ENCODE peak calls at places on chromosomes 16 and 17, in four cellular contexts. A is GM12865, X is GM19239, F is lower leg skin. G is an unnamed sample.

GRCh38 chr17:57357392-57357784 is 101.1 kb downstream of the MSI2 start:
- DNase-seq in A (peak; percentile 63), X (no peak), F (no peak), G (no peak)

GRCh38 chr16:83955218-83956130 is 2.4 kb downstream of the OSGIN1 start:
- DNase-seq in A (no peak), X (no peak), F (no peak), G (no peak)

GRCh38 chr16:56847173-56847948 is 17.6 kb upstream of the SLC12A3 start:
- DNase-seq in A (peak; percentile 44), X (no peak), F (no peak), G (no peak)

GRCh38 chr16:53549970-53550406 is 47.0 kb upstream of the AKTIP start:
- DNase-seq in A (peak; percentile 72), X (peak; percentile 34), F (peak; percentile 63), G (peak; percentile 72)

GRCh38 chr16:48126801-48127644 is 28.8 kb downstream of the ABCC12 start:
- DNase-seq in A (no peak), X (no peak), F (no peak), G (no peak)

GRCh38 chr16:31459722-31460581 is 651 bp downstream of the ARMC5 start:
- DNase-seq in A (peak; percentile 99), X (peak; percentile 80), F (peak; percentile 100), G (peak; percentile 99)

GRCh38 chr16:85004587-85005205 is 6.6 kb downstream of the ZDHHC7 start:
- DNase-seq in A (no peak), X (no peak), F (no peak), G (no peak)

GRCh38 chr16:77739493-77739892 is 17.2 kb downstream of the NUDT7 start:
- DNase-seq in A (no peak), X (no peak), F (no peak), G (no peak)

GRCh38 chr16:30721606-30722005 is 22.6 kb downstream of the SRCAP start:
- DNase-seq in A (no peak), X (no peak), F (no peak), G (no peak)

GRCh38 chr17:45732926-45733505 is 51.1 kb upstream of the CRHR1 start:
- DNase-seq in A (no peak), X (no peak), F (no peak), G (no peak)

GRCh38 chr17:58677204-58677880 is 14.5 kb downstream of the TEX14 start:
- DNase-seq in A (peak; percentile 19), X (no peak), F (no peak), G (no peak)

GRCh38 chr17:65171753-65172152 is 34.6 kb downstream of the RGS9 start:
- DNase-seq in A (no peak), X (no peak), F (no peak), G (no peak)

GRCh38 chr16:54493076-54493475 is 206.5 kb upstream of the IRX3 start:
- DNase-seq in A (no peak), X (no peak), F (no peak), G (no peak)

GRCh38 chr16:73390936-73391335 is 343.0 kb upstream of the ZFHX3 start:
- DNase-seq in A (no peak), X (no peak), F (no peak), G (no peak)

GRCh38 chr17:50768348-50768761 is 1.0 kb upstream of the ANKRD40CL start:
- DNase-seq in A (no peak), X (no peak), F (peak; percentile 44), G (no peak)

GRCh38 chr17:66629762-66630161 is 205.2 kb upstream of the CACNG5 start:
- DNase-seq in A (no peak), X (no peak), F (no peak), G (no peak)

GRCh38 chr17:43388198-43389021 is 10.4 kb upstream of the ARL4D start:
- DNase-seq in A (peak; percentile 93), X (peak; percentile 50), F (peak; percentile 95), G (peak; percentile 82)

GRCh38 chr17:64402469-64402868 is 11.8 kb upstream of the PECAM1 start:
- DNase-seq in A (no peak), X (no peak), F (no peak), G (no peak)

GRCh38 chr17:3944485-3945388 is 19.5 kb downstream of the ATP2A3 start:
- DNase-seq in A (peak; percentile 31), X (peak; percentile 51), F (no peak), G (peak; percentile 82)

GRCh38 chr16:88569614-88569984 is 604 bp upstream of the ZC3H18 start:
- DNase-seq in A (no peak), X (no peak), F (no peak), G (no peak)

GRCh38 chr17:69762359-69762758 is 312.7 kb upstream of the KCNJ16 start:
- DNase-seq in A (no peak), X (no peak), F (no peak), G (no peak)

GRCh38 chr17:35588196-35588920 is 1.2 kb downstream of the AP2B1 start:
- DNase-seq in A (peak; percentile 40), X (no peak), F (no peak), G (no peak)

GRCh38 chr17:55717898-55718735 is 4.5 kb downstream of the TMEM100 start:
- DNase-seq in A (peak; percentile 80), X (no peak), F (peak; percentile 83), G (peak; percentile 24)

GRCh38 chr16:30185683-30186421 is 2.5 kb downstream of the CORO1A start:
- DNase-seq in A (peak; percentile 98), X (peak; percentile 80), F (no peak), G (peak; percentile 87)

GRCh38 chr16:82160226-82160625 is 9.8 kb downstream of the MPHOSPH6 start:
- DNase-seq in A (no peak), X (no peak), F (no peak), G (no peak)

GRCh38 chr16:83206426-83206825 is 579.7 kb downstream of the CDH13 start:
- DNase-seq in A (no peak), X (no peak), F (no peak), G (no peak)

GRCh38 chr16:87848676-87849345 is 20.5 kb downstream of the SLC7A5 start:
- DNase-seq in A (no peak), X (no peak), F (no peak), G (no peak)

GRCh38 chr17:9273334-9274118 is 252.2 kb downstream of the NTN1 start:
- DNase-seq in A (no peak), X (no peak), F (no peak), G (no peak)

GRCh38 chr16:78386925-78387324 is 287.5 kb downstream of the WWOX start:
- DNase-seq in A (no peak), X (no peak), F (no peak), G (no peak)

GRCh38 chr17:18959071-18959844 is 7.3 kb downstream of the SLC5A10 start:
- DNase-seq in A (no peak), X (no peak), F (no peak), G (no peak)

GRCh38 chr17:56222255-56222654 is 69.0 kb downstream of the ANKFN1 start:
- DNase-seq in A (no peak), X (no peak), F (no peak), G (no peak)

G was measured in GM20000.